ENCODE peak calls at places on chromosomes 5 and 9, in five cellular contexts. Q is GM23338, T is stomach, B is transverse colon, U is HL-60. R is an unnamed sample.

GRCh38 chr5:30968971-30969370 is 224.5 kb upstream of the CDH6 start:
- DNase-seq in T (no peak), Q (no peak), B (no peak), U (no peak), R (no peak)

GRCh38 chr5:18772475-18772874 is 1138.2 kb downstream of the TAF11L14 start:
- DNase-seq in B (no peak), Q (peak), U (no peak), T (no peak), R (no peak)

GRCh38 chr5:135834639-135835529 is at the start of gene SLC25A48:
- DNase-seq in U (no peak), T (peak), B (peak), Q (peak), R (no peak)

GRCh38 chr9:95167998-95168397 is 149.5 kb downstream of the FANCC start:
- DNase-seq in T (peak), Q (peak), U (peak), B (peak), R (peak)

GRCh38 chr5:1914471-1914870 is 31.7 kb upstream of the IRX4 start:
- DNase-seq in T (no peak), U (no peak), B (no peak), Q (no peak), R (no peak)

GRCh38 chr9:133919253-133920115 is 72.6 kb downstream of the VAV2 start:
- DNase-seq in T (no peak), Q (no peak), B (no peak), U (no peak), R (no peak)

GRCh38 chr5:174596429-174596828 is 128.0 kb upstream of the MSX2 start:
- DNase-seq in T (no peak), Q (no peak), B (no peak), U (no peak), R (no peak)

GRCh38 chr9:128104171-128104618 is 23.3 kb downstream of the PTGES2 start:
- DNase-seq in B (peak), T (peak), U (no peak), Q (no peak), R (no peak)

GRCh38 chr9:135010363-135010860 is 77.1 kb upstream of the OLFM1 start:
- DNase-seq in B (no peak), T (no peak), Q (no peak), U (no peak), R (no peak)

GRCh38 chr5:40775846-40776657 is 20.3 kb upstream of the TTC33 start:
- DNase-seq in T (no peak), Q (no peak), U (no peak), B (no peak), R (no peak)

GRCh38 chr5:127236254-127236653 is 54.3 kb upstream of the MEGF10 start:
- DNase-seq in T (no peak), B (no peak), Q (no peak), U (no peak), R (no peak)

GRCh38 chr5:58215364-58215763 is 244.5 kb downstream of the PLK2 start:
- DNase-seq in U (no peak), T (no peak), B (no peak), Q (no peak), R (no peak)

GRCh38 chr9:89905628-89906338 is 301.0 kb downstream of the GADD45G start:
- DNase-seq in T (no peak), U (no peak), Q (peak), B (no peak), R (no peak)

GRCh38 chr5:15718411-15719178 is 218.6 kb downstream of the FBXL7 start:
- DNase-seq in U (no peak), T (no peak), Q (no peak), B (no peak), R (no peak)

GRCh38 chr5:73818357-73818756 is 192.4 kb downstream of the ARHGEF28 start:
- DNase-seq in T (no peak), U (no peak), Q (no peak), B (no peak), R (no peak)

GRCh38 chr5:41682641-41683040 is 172.2 kb upstream of the PLCXD3 start:
- DNase-seq in B (no peak), T (no peak), Q (no peak), U (no peak), R (no peak)

GRCh38 chr5:9198399-9198798 is 347.5 kb downstream of the SEMA5A start:
- DNase-seq in T (no peak), Q (no peak), B (no peak), U (no peak), R (no peak)

GRCh38 chr9:72305102-72305546 is 59.9 kb downstream of the ZFAND5 start:
- DNase-seq in B (peak), U (peak), T (peak), Q (peak), R (no peak)

GRCh38 chr9:132498811-132499210 is 83.6 kb upstream of the BARHL1 start:
- DNase-seq in B (no peak), T (no peak), Q (peak), U (no peak), R (no peak)

GRCh38 chr5:14356305-14356704 is 213.2 kb downstream of the TRIO start:
- DNase-seq in Q (no peak), B (no peak), T (no peak), U (no peak), R (no peak)

GRCh38 chr5:14357441-14357840 is 214.3 kb downstream of the TRIO start:
- DNase-seq in Q (peak), B (no peak), U (no peak), T (no peak), R (no peak)

GRCh38 chr5:14358536-14358935 is 215.4 kb downstream of the TRIO start:
- DNase-seq in T (no peak), B (no peak), U (no peak), Q (no peak), R (no peak)

GRCh38 chr5:14359069-14360043 is 216.2 kb downstream of the TRIO start:
- DNase-seq in T (no peak), U (no peak), B (no peak), Q (no peak), R (no peak)

DNA sequence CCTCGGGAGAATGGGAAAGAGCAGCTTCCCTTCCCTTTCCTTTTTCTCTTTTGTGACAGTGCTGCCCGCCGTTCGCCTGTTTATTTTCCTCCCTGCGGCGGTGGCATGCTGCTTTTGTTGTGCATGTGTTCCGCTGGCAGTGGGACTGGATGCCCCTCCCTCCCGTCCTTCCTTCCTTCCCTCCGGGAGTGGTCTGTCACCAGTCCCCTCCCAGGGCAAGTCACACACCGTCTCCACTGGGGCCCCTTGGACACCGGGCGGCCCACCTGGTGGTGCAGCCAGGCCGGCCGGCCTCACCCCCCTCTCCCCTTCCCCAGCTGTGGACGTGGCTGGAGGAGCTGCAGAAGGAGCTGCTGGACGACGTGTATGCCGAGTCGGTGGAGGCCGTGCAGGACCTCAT is 214.7 kb downstream of the TRIO start:
- DNase-seq in U (no peak), Q (peak), T (no peak), B (no peak), R (no peak)
- TF ChIP-seq POLR2AphosphoS5 in U (no peak), Q (no peak), T (no peak), B (no peak), R (no peak)

DNA sequence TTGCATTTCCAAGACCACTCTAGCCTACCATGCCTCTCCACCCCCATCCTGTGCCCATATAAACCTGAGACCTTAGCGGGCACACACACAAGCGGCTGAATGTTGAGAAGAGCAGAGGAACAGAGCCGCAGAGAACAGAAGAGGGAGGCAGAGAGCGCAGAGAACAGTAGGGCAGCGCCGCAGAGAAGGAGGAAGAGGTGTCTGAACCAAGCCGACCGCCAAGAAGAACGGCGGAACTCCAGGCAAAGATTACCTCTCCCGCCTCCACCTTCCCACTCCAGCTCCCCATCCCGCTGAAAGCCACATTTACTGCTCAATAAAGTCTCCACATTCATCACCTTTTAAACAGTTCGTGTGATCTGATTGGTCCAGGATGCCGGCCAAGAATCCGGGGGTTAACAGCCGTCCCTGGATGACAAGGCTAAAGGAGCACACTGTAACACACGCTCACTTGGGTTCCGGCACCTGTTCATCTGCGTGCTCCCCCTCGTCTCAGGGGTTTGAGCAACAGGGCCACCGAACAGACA is 33.2 kb downstream of the GRIN3A start:
- DNase-seq in T (no peak), U (peak), B (peak), Q (peak), R (no peak)
- H3K4me3 ChIP-seq in T (no peak), U (no peak), B (peak), Q (peak), R (no peak)

GRCh38 chr5:149426931-149427330 is 47.8 kb upstream of the IL17B start:
- DNase-seq in T (no peak), U (no peak), B (no peak), Q (no peak), R (no peak)

GRCh38 chr5:149423287-149424268 is 44.5 kb upstream of the IL17B start:
- DNase-seq in U (no peak), T (no peak), Q (no peak), B (no peak), R (no peak)

GRCh38 chr5:149422429-149423286 is 43.6 kb upstream of the IL17B start:
- DNase-seq in B (peak), Q (peak), U (no peak), T (no peak), R (no peak)

GRCh38 chr5:149425729-149426128 is 46.6 kb upstream of the IL17B start:
- DNase-seq in T (no peak), Q (no peak), B (no peak), U (no peak), R (no peak)

DNA sequence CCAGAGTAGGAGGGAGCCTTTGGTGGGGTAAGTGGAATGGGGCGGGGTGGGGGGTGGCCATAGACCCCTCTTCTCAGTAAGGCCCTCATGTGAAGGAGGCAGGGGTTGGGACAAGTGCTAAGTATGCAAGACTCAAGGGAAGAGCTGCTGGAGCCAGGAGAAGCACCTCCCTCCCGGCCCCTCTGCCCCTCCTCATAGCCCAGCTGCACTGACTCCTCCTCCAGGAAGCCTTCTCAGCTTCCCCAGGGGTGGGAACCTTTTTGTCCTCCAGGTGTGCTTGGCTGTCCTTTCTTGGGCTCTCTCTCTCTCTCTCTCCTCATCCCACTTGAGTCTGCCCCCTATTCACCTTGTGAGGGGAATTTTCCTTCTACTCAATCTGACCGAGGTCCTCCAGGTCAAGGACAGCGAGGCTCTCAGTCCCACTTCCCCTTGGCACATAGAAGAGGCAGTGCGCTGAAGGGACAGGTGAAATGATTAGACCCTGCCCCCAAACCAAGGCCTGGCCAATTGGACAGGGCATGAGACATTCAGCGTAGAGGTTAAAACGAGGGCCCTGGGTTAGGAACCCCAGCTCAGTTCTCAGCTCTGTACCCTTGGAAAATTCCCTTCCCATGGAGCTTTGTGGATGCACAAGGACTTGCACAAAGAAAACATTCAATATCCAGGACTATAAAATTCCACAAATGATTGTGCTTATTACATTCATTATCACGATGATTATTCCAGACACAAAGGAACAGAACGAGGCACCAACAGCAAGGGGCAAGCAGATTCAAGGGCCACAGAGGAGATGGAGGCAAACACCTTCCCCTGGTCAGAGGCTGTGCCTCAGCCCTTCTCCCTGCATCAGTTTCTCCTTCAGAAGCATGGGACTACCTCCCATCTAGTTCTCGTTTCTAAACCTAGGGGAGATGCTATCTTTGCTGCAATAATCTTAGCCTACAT is 45.6 kb upstream of the IL17B start:
- DNase-seq in Q (peak), T (no peak), B (no peak), U (no peak), R (no peak)
- TF ChIP-seq POLR2AphosphoS5 in Q (no peak), T (no peak), B (no peak), U (no peak), R (no peak)

GRCh38 chr9:13033959-13034695 is 245.4 kb downstream of the MPDZ start:
- DNase-seq in U (peak), B (peak), T (peak), Q (peak), R (peak)

GRCh38 chr9:13035822-13036221 is 243.7 kb downstream of the MPDZ start:
- DNase-seq in T (no peak), Q (no peak), B (no peak), U (no peak), R (no peak)

GRCh38 chr9:13032585-13032984 is 246.9 kb downstream of the MPDZ start:
- DNase-seq in B (no peak), T (no peak), U (no peak), Q (no peak), R (no peak)

DNA sequence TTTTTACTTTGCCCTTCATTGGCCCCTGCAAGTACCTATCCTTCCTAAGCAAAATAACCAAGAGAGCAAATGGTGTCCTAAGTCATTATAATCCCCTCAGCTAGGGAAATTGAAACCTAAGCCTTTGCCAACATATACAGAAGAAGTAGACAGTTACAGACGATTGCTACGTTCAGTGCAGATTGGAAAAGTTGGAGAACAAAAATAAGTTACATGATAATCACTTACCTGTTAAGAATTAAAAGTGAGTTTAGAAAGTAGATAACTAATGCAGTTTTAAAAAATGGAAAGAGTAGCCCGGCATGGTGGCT is 244.8 kb downstream of the MPDZ start:
- DNase-seq in Q (no peak), T (no peak), B (no peak), U (no peak), R (no peak)
- H3K4me3 ChIP-seq in Q (no peak), T (no peak), B (no peak), U (no peak), R (peak)

GRCh38 chr9:470041-470781 is 255.5 kb downstream of the DOCK8 start:
- DNase-seq in T (peak), Q (peak), B (peak), U (peak), R (peak)
- TF ChIP-seq POLR2AphosphoS5 in T (no peak), Q (peak), B (peak), U (peak), R (peak)

GRCh38 chr5:80337379-80337778 is 17.6 kb downstream of the SPZ1 start:
- DNase-seq in U (no peak), T (no peak), B (no peak), Q (no peak), R (no peak)
- H3K4me3 ChIP-seq in U (no peak), T (no peak), B (no peak), Q (no peak), R (no peak)

GRCh38 chr5:170534177-170534576 is 30.4 kb downstream of the KCNIP1 start:
- DNase-seq in B (no peak), Q (peak), U (no peak), T (no peak), R (no peak)
- TF ChIP-seq POLR2AphosphoS5 in B (no peak), Q (no peak), U (no peak), T (no peak), R (no peak)

DNA sequence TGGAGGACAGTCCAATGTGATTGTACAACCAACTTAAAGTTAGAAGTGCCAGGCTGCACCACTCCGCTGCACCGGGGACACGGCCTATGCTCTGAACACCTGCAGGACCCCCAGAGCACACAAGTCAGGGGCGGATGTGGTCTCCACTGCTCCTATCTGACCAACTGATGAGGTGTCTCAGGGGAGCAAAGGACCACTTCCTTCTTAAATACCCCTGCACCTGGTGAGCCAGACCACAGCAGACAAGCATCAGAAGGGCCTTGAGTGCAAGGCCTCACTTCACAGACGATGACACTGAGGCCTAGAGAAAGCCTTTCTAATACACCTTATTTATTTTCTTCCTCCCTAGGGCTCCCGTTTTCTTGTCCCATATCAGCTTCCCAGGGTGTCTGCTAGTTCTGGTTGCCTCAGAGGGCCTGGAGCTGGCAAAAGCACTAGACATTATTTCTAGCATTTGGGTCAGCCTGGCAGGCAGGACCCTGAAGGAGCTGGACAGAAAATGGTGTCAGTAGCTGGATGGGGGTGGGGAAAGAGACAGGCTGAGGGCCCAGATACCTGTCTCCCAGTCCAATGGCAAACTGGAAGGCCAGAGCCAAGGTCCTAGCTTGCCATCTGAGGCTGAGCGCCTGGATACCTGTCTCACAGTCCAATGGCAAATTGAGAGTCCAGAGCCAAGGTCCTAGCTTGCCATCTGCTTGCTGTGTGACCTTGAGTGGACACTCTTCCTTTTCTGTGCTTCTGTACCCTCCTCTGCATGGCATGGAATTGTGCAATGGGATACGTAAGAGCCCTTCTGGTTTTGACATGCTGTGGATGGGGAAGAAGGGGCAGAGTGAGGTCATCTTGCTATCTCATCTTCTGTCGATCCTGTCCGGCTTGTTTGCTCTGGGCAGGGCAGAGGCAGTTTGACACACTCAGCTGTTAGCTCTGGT is 9.0 kb downstream of the CCDC69 start:
- DNase-seq in U (peak), Q (no peak), B (peak), T (no peak), R (no peak)
- H3K4me3 ChIP-seq in U (no peak), Q (no peak), B (no peak), T (no peak), R (peak)